ENCODE peak calls at places on chromosome 7, in ten cellular contexts. One of them, this sample, is unnamed.

GRCh38 chr7:27873981-27874957 is 134.3 kb downstream of the TAX1BP1 start:
- DNase-seq in stomach: peak
- DNase-seq in K562: no peak
- DNase-seq in A549: peak
- DNase-seq in ovary: peak
- DNase-seq in upper lobe of left lung: peak
- DNase-seq in tibial nerve: peak
- DNase-seq in transverse colon: peak
- DNase-seq in esophagus muscularis mucosa: no peak
- DNase-seq in GM12878: no peak
- DNase-seq in this sample: no peak

GRCh38 chr7:6271694-6272371 is 591 bp downstream of the CYTH3 start:
- DNase-seq in ovary: peak
- DNase-seq in stomach: peak
- DNase-seq in tibial nerve: no peak
- DNase-seq in GM12878: no peak
- DNase-seq in transverse colon: peak
- DNase-seq in esophagus muscularis mucosa: no peak
- DNase-seq in upper lobe of left lung: peak
- DNase-seq in K562: peak
- DNase-seq in A549: no peak
- DNase-seq in this sample: peak

GRCh38 chr7:77806425-77806824 is 7.9 kb downstream of the PHTF2 start:
- DNase-seq in upper lobe of left lung: no peak
- DNase-seq in ovary: no peak
- DNase-seq in GM12878: no peak
- DNase-seq in transverse colon: no peak
- DNase-seq in esophagus muscularis mucosa: no peak
- DNase-seq in tibial nerve: no peak
- DNase-seq in stomach: no peak
- DNase-seq in A549: no peak
- DNase-seq in K562: no peak
- DNase-seq in this sample: no peak

GRCh38 chr7:154907651-154908620 is 95.0 kb downstream of the PAXIP1 start:
- DNase-seq in A549: no peak
- DNase-seq in tibial nerve: no peak
- DNase-seq in upper lobe of left lung: no peak
- DNase-seq in transverse colon: no peak
- DNase-seq in esophagus muscularis mucosa: no peak
- DNase-seq in K562: no peak
- DNase-seq in GM12878: no peak
- DNase-seq in stomach: no peak
- DNase-seq in ovary: peak
- DNase-seq in this sample: peak

GRCh38 chr7:340979-341694 is 51.2 kb downstream of the FOXL3 start:
- DNase-seq in K562: no peak
- DNase-seq in esophagus muscularis mucosa: no peak
- DNase-seq in tibial nerve: no peak
- DNase-seq in ovary: no peak
- DNase-seq in stomach: no peak
- DNase-seq in transverse colon: no peak
- DNase-seq in upper lobe of left lung: no peak
- DNase-seq in GM12878: no peak
- DNase-seq in A549: no peak
- DNase-seq in this sample: no peak

GRCh38 chr7:112802406-112802805 is 12.2 kb upstream of the TMEM168 start:
- DNase-seq in esophagus muscularis mucosa: no peak
- DNase-seq in tibial nerve: no peak
- DNase-seq in upper lobe of left lung: no peak
- DNase-seq in GM12878: no peak
- DNase-seq in K562: no peak
- DNase-seq in stomach: no peak
- DNase-seq in A549: no peak
- DNase-seq in ovary: no peak
- DNase-seq in transverse colon: no peak
- DNase-seq in this sample: no peak

GRCh38 chr7:107785170-107785569 is 17.9 kb downstream of the SLC26A3 start:
- DNase-seq in stomach: no peak
- DNase-seq in GM12878: no peak
- DNase-seq in transverse colon: no peak
- DNase-seq in A549: no peak
- DNase-seq in upper lobe of left lung: no peak
- DNase-seq in ovary: no peak
- DNase-seq in K562: no peak
- DNase-seq in tibial nerve: no peak
- DNase-seq in esophagus muscularis mucosa: no peak
- DNase-seq in this sample: no peak

GRCh38 chr7:1251796-1252542 is 19.3 kb downstream of the UNCX start:
- DNase-seq in A549: no peak
- DNase-seq in transverse colon: no peak
- DNase-seq in K562: peak
- DNase-seq in upper lobe of left lung: peak
- DNase-seq in stomach: no peak
- DNase-seq in tibial nerve: no peak
- DNase-seq in GM12878: no peak
- DNase-seq in esophagus muscularis mucosa: no peak
- DNase-seq in ovary: no peak
- DNase-seq in this sample: no peak

GRCh38 chr7:137998250-137998649 is 3.6 kb downstream of the CREB3L2 start:
- DNase-seq in K562: no peak
- DNase-seq in A549: no peak
- DNase-seq in GM12878: no peak
- DNase-seq in tibial nerve: no peak
- DNase-seq in upper lobe of left lung: no peak
- DNase-seq in esophagus muscularis mucosa: no peak
- DNase-seq in transverse colon: no peak
- DNase-seq in ovary: no peak
- DNase-seq in stomach: no peak
- DNase-seq in this sample: no peak

GRCh38 chr7:411677-412312 is 107.9 kb downstream of the PDGFA start:
- DNase-seq in esophagus muscularis mucosa: no peak
- DNase-seq in A549: no peak
- DNase-seq in transverse colon: no peak
- DNase-seq in ovary: peak
- DNase-seq in tibial nerve: no peak
- DNase-seq in stomach: no peak
- DNase-seq in K562: no peak
- DNase-seq in upper lobe of left lung: peak
- DNase-seq in GM12878: no peak
- DNase-seq in this sample: peak

GRCh38 chr7:112338786-112339185 is 111.5 kb upstream of the IFRD1 start:
- DNase-seq in transverse colon: no peak
- DNase-seq in ovary: no peak
- DNase-seq in K562: no peak
- DNase-seq in tibial nerve: no peak
- DNase-seq in esophagus muscularis mucosa: no peak
- DNase-seq in A549: no peak
- DNase-seq in GM12878: no peak
- DNase-seq in upper lobe of left lung: no peak
- DNase-seq in stomach: no peak
- DNase-seq in this sample: no peak

GRCh38 chr7:29955799-29956476 is 33.7 kb downstream of the SCRN1 start:
- DNase-seq in ovary: no peak
- DNase-seq in upper lobe of left lung: no peak
- DNase-seq in esophagus muscularis mucosa: no peak
- DNase-seq in A549: no peak
- DNase-seq in K562: no peak
- DNase-seq in transverse colon: peak
- DNase-seq in stomach: no peak
- DNase-seq in GM12878: no peak
- DNase-seq in tibial nerve: no peak
- DNase-seq in this sample: no peak

GRCh38 chr7:74272305-74273038 is 16.7 kb upstream of the CLIP2 start:
- DNase-seq in A549: peak
- DNase-seq in K562: peak
- DNase-seq in stomach: peak
- DNase-seq in upper lobe of left lung: no peak
- DNase-seq in transverse colon: peak
- DNase-seq in esophagus muscularis mucosa: peak
- DNase-seq in ovary: peak
- DNase-seq in tibial nerve: peak
- DNase-seq in GM12878: peak
- DNase-seq in this sample: peak
- TF ChIP-seq EP300 in A549: no peak
- TF ChIP-seq EP300 in K562: peak
- TF ChIP-seq EP300 in stomach: no peak
- TF ChIP-seq EP300 in upper lobe of left lung: no peak
- TF ChIP-seq EP300 in transverse colon: no peak
- TF ChIP-seq EP300 in esophagus muscularis mucosa: no peak
- TF ChIP-seq EP300 in ovary: no peak
- TF ChIP-seq EP300 in tibial nerve: peak
- TF ChIP-seq EP300 in GM12878: peak
- TF ChIP-seq EP300 in this sample: no peak

DNA sequence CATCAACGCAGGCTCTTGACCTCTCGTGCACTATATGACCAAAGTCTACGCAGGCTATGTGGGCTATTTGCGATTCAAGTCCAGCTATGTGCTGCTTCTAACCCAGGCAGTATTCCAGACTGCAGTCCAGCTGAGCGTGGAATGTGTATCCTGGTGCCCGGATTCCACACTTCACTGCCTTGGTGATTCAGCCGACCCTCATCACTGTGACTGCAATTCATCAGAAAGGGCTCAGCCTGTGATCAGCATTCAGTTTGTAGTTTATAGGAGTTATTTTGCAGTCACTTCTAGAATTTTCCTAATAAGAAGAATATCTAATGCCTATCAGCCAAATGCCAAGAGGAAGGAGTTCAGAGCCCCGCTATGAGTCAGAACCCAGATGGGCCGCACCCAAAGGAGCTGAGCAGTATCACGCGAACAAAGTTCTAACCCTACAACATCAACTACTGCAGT is 119.8 kb upstream of the LANCL2 start:
- DNase-seq in upper lobe of left lung: no peak
- DNase-seq in tibial nerve: no peak
- DNase-seq in ovary: no peak
- DNase-seq in esophagus muscularis mucosa: peak
- DNase-seq in A549: no peak
- DNase-seq in transverse colon: no peak
- DNase-seq in GM12878: no peak
- DNase-seq in stomach: no peak
- DNase-seq in K562: no peak
- DNase-seq in this sample: no peak
- TF ChIP-seq EP300 in upper lobe of left lung: no peak
- TF ChIP-seq EP300 in tibial nerve: no peak
- TF ChIP-seq EP300 in ovary: no peak
- TF ChIP-seq EP300 in esophagus muscularis mucosa: no peak
- TF ChIP-seq EP300 in A549: no peak
- TF ChIP-seq EP300 in transverse colon: no peak
- TF ChIP-seq EP300 in GM12878: no peak
- TF ChIP-seq EP300 in stomach: no peak
- TF ChIP-seq EP300 in K562: no peak
- TF ChIP-seq EP300 in this sample: no peak

DNA sequence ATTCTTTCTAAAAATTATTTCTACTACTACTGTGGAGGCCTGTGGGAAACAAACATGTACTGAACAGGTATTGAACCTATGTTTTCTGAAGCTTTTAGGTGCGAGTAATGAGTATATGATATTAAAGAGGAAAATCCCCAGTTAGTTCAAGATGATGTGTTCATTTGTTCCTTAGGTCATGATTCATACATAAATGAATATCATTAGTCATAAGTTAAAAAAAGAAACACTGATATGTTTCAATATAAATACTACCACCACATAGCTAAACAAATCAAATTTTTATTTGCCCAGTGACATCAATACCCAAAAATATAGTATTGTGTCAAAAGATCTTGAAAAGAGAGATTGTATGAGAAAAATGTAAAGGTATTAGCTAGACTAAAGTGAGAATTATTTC is 210.7 kb upstream of the GNAI1 start:
- DNase-seq in stomach: no peak
- DNase-seq in ovary: no peak
- DNase-seq in tibial nerve: no peak
- DNase-seq in esophagus muscularis mucosa: no peak
- DNase-seq in K562: no peak
- DNase-seq in transverse colon: no peak
- DNase-seq in GM12878: no peak
- DNase-seq in A549: no peak
- DNase-seq in upper lobe of left lung: no peak
- DNase-seq in this sample: no peak
- TF ChIP-seq EP300 in stomach: no peak
- TF ChIP-seq EP300 in ovary: no peak
- TF ChIP-seq EP300 in tibial nerve: no peak
- TF ChIP-seq EP300 in esophagus muscularis mucosa: no peak
- TF ChIP-seq EP300 in K562: no peak
- TF ChIP-seq EP300 in transverse colon: no peak
- TF ChIP-seq EP300 in GM12878: no peak
- TF ChIP-seq EP300 in A549: no peak
- TF ChIP-seq EP300 in upper lobe of left lung: no peak
- TF ChIP-seq EP300 in this sample: no peak

GRCh38 chr7:95996886-95997285 is 224.5 kb downstream of the DYNC1I1 start:
- DNase-seq in esophagus muscularis mucosa: no peak
- DNase-seq in tibial nerve: no peak
- DNase-seq in K562: no peak
- DNase-seq in upper lobe of left lung: no peak
- DNase-seq in A549: no peak
- DNase-seq in ovary: no peak
- DNase-seq in stomach: no peak
- DNase-seq in transverse colon: no peak
- DNase-seq in GM12878: no peak
- DNase-seq in this sample: no peak

GRCh38 chr7:95989301-95989700 is 216.9 kb downstream of the DYNC1I1 start:
- DNase-seq in esophagus muscularis mucosa: no peak
- DNase-seq in K562: no peak
- DNase-seq in transverse colon: no peak
- DNase-seq in upper lobe of left lung: no peak
- DNase-seq in ovary: no peak
- DNase-seq in A549: no peak
- DNase-seq in stomach: peak
- DNase-seq in tibial nerve: no peak
- DNase-seq in GM12878: no peak
- DNase-seq in this sample: no peak

GRCh38 chr7:95997632-95998031 is 225.3 kb downstream of the DYNC1I1 start:
- DNase-seq in ovary: no peak
- DNase-seq in upper lobe of left lung: no peak
- DNase-seq in stomach: no peak
- DNase-seq in A549: no peak
- DNase-seq in tibial nerve: no peak
- DNase-seq in transverse colon: no peak
- DNase-seq in GM12878: no peak
- DNase-seq in esophagus muscularis mucosa: no peak
- DNase-seq in K562: no peak
- DNase-seq in this sample: no peak

GRCh38 chr7:95996174-95996573 is 223.8 kb downstream of the DYNC1I1 start:
- DNase-seq in tibial nerve: no peak
- DNase-seq in ovary: no peak
- DNase-seq in esophagus muscularis mucosa: no peak
- DNase-seq in K562: no peak
- DNase-seq in transverse colon: no peak
- DNase-seq in A549: no peak
- DNase-seq in upper lobe of left lung: no peak
- DNase-seq in stomach: no peak
- DNase-seq in GM12878: no peak
- DNase-seq in this sample: no peak

DNA sequence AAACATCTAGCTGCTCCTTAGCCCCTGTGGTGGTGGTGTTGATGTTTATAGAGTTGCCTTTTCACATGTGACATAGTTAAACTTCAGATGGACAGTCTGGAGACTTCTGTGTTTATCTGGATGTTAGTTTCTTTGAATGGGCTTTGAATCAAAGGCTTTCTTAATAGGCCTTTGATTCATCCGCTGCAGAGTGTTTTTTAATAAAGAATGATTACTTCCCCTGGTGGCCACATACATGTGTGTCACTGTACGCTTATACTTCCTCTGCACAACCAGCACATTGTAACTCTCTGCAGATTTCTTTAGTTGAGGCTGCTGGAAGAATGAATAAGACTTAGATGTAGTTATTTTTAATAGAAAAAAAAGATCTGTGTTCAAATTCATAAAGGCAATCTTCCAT is 221.1 kb downstream of the DYNC1I1 start:
- DNase-seq in A549: no peak
- DNase-seq in upper lobe of left lung: no peak
- DNase-seq in GM12878: no peak
- DNase-seq in K562: no peak
- DNase-seq in ovary: no peak
- DNase-seq in transverse colon: no peak
- DNase-seq in esophagus muscularis mucosa: no peak
- DNase-seq in tibial nerve: no peak
- DNase-seq in stomach: no peak
- DNase-seq in this sample: no peak
- TF ChIP-seq EP300 in A549: no peak
- TF ChIP-seq EP300 in upper lobe of left lung: no peak
- TF ChIP-seq EP300 in GM12878: no peak
- TF ChIP-seq EP300 in K562: no peak
- TF ChIP-seq EP300 in ovary: no peak
- TF ChIP-seq EP300 in transverse colon: no peak
- TF ChIP-seq EP300 in esophagus muscularis mucosa: no peak
- TF ChIP-seq EP300 in tibial nerve: no peak
- TF ChIP-seq EP300 in stomach: no peak
- TF ChIP-seq EP300 in this sample: no peak

This sample was measured in sigmoid colon.